ENCODE peak calls at places on chromosome 15, in ten cellular contexts. C is tibial nerve, D is NB4, N is suprapubic skin, B is body of pancreas, A is IMR-90, T is endothelial cell of umbilical vein, F is lower leg skin, E is uterus, Q is ovary. Y is an unnamed sample.
A peak's percentile ranks its signal among the peaks of the same experiment; 100 is the strongest.

GRCh38 chr15:80695099-80695910 is at the start of gene ABHD17C:
- DNase-seq in D (peak; percentile 59), B (peak; percentile 74), C (peak; percentile 31), T (peak; percentile 51), N (no peak), A (peak; percentile 53), F (peak; percentile 27), Q (peak; percentile 66), E (peak; percentile 59), Y (peak; percentile 89)

GRCh38 chr15:38853608-38854007 is 289.0 kb upstream of the RASGRP1 start:
- DNase-seq in Q (no peak), N (no peak), F (no peak), E (no peak), T (no peak), C (no peak), B (no peak), A (peak; percentile 52), D (peak; percentile 31), Y (no peak)

GRCh38 chr15:98586066-98586465 is 62.3 kb upstream of the IGF1R start:
- DNase-seq in N (no peak), E (no peak), D (no peak), T (no peak), Q (no peak), A (no peak), B (no peak), F (no peak), C (no peak), Y (no peak)

GRCh38 chr15:59438891-59439290 is 905 bp downstream of the FAM81A start:
- DNase-seq in A (no peak), E (peak; percentile 56), N (no peak), T (no peak), D (no peak), C (no peak), Q (peak; percentile 32), B (peak; percentile 21), F (no peak), Y (peak; percentile 77)

GRCh38 chr15:64286473-64286872 is 69.5 kb downstream of the CSNK1G1 start:
- DNase-seq in N (no peak), E (no peak), D (no peak), C (no peak), F (no peak), T (no peak), Q (no peak), A (no peak), B (no peak), Y (no peak)

GRCh38 chr15:94255540-94255939 is 24.2 kb downstream of the MCTP2 start:
- DNase-seq in A (no peak), N (no peak), C (no peak), T (no peak), F (no peak), B (no peak), Q (no peak), E (no peak), D (no peak), Y (no peak)

GRCh38 chr15:27570746-27571145 is 528.4 kb downstream of the OCA2 start:
- DNase-seq in T (no peak), B (peak; percentile 35), F (no peak), D (no peak), A (no peak), E (no peak), Q (no peak), N (no peak), C (no peak), Y (no peak)

GRCh38 chr15:83012038-83012490 is 625 bp upstream of the C15orf40 start:
- DNase-seq in N (no peak), B (no peak), E (no peak), Q (no peak), D (no peak), T (no peak), F (no peak), C (no peak), A (no peak), Y (no peak)

GRCh38 chr15:41801850-41802455 is 25.9 kb upstream of the JMJD7 start:
- DNase-seq in T (peak; percentile 43), E (no peak), F (no peak), N (no peak), A (peak; percentile 77), C (no peak), B (no peak), D (no peak), Q (no peak), Y (no peak)

GRCh38 chr15:83783227-83783626 is 129.3 kb downstream of the ADAMTSL3 start:
- DNase-seq in N (no peak), B (no peak), C (no peak), Q (no peak), E (no peak), F (no peak), D (no peak), T (no peak), A (no peak), Y (no peak)

GRCh38 chr15:20645956-20646355 is 104.4 kb upstream of the GOLGA6L6 start:
- DNase-seq in Q (no peak), N (peak; percentile 64), D (peak; percentile 69), F (peak; percentile 65), E (no peak), A (no peak), C (no peak), T (no peak), B (peak; percentile 26), Y (peak; percentile 65)
- H3K4me3 ChIP-seq in Q (no peak overlapping the region), N (no peak overlapping the region), D (no peak overlapping the region), F (no peak overlapping the region), E (no peak overlapping the region), A (no peak overlapping the region), C (no peak overlapping the region), T (no peak overlapping the region), B (no peak overlapping the region), Y (no peak overlapping the region)

DNA sequence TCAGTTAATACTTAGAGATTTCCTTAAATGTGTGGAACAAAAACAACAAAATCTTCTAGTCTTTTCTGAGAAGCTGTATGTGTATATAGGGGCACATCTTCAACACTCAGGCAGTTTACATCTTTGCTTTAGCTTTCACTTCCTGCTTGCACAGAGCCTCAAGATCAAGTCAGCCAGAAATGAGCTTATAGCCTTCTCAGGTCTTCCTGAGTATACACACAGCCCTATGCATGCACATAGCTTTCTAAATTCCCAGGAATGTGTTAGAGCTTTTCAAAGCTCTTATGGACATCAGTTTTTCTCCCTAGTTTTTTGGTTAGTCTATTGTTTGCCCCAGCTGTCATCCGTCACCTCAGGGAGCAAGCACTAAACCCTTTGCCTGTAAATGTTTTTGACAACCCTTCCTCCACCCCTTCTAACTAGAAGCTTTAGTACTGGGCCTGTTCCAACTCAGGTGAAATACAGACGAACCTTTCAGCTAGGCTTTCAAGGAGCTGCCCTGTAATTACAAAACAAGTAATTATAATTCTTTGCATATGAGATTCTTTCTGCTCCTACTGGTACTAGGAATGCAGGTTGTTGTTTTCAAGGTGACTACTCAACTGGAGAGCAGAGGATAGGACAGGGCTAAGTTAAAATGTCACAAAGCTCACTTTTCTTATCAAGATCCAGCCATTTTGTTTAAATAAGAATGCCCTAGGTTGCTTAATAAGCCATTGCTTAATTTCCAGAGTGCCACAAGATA is 22.6 kb upstream of the MTMR10 start:
- DNase-seq in F (no peak), A (no peak), Q (no peak), C (no peak), N (no peak), D (no peak), T (peak; percentile 20), E (no peak), B (no peak), Y (no peak)
- TF ChIP-seq POLR2A in F (no peak), A (no peak), Q (no peak), C (no peak), N (no peak), D (no peak), T (no peak), E (no peak), B (no peak), Y (no peak)

DNA sequence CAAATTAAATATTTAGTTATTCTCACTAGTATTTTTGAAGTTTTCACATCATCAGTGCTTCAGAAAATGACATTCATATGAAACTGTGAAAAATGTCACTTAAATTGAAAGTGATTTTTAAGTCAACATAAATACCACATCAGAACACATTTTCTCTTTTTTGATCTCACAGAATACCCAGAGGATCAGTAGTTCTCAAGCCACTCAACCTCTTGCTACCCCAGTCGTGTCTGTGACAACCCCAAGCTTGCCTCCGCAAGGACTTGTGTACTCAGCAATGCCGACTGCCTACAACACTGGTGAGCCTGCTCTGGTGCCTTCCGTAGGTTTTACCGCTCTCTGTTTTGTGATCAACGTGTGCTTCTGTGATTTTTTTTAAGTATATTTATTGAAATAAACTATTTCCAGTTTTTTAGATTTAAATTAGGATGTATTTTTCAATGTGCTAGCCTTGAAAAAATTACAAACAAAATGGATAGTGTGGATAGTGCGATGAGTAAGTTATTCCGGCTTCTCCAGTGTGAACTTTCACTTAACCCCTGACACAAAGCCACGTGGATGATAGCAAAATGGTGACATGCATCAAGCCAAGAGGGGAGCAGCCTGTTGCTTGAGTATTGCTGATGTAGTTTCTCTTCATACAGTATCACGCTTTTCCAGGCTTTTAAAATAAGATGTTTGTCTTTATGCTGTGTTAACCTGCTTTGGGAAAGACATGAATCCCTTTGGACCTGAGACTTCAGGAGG is 26.5 kb downstream of the LYSMD4 start:
- DNase-seq in Q (no peak), F (no peak), T (no peak), B (no peak), N (no peak), A (no peak), C (no peak), E (no peak), D (no peak), Y (no peak)
- H3K4me3 ChIP-seq in Q (no peak overlapping the region), F (no peak overlapping the region), T (no peak overlapping the region), B (no peak overlapping the region), N (no peak overlapping the region), A (no peak overlapping the region), C (no peak overlapping the region), E (no peak overlapping the region), D (no peak overlapping the region), Y (no peak overlapping the region)

GRCh38 chr15:91535856-91536500 is 317.5 kb upstream of the SLCO3A1 start:
- DNase-seq in N (no peak), A (no peak), E (no peak), B (no peak), Q (no peak), T (no peak), C (no peak), D (no peak), F (no peak), Y (no peak)
- TF ChIP-seq POLR2A in N (no peak), A (no peak), E (no peak), B (no peak), Q (no peak), T (no peak), C (no peak), D (no peak), F (no peak), Y (no peak)

DNA sequence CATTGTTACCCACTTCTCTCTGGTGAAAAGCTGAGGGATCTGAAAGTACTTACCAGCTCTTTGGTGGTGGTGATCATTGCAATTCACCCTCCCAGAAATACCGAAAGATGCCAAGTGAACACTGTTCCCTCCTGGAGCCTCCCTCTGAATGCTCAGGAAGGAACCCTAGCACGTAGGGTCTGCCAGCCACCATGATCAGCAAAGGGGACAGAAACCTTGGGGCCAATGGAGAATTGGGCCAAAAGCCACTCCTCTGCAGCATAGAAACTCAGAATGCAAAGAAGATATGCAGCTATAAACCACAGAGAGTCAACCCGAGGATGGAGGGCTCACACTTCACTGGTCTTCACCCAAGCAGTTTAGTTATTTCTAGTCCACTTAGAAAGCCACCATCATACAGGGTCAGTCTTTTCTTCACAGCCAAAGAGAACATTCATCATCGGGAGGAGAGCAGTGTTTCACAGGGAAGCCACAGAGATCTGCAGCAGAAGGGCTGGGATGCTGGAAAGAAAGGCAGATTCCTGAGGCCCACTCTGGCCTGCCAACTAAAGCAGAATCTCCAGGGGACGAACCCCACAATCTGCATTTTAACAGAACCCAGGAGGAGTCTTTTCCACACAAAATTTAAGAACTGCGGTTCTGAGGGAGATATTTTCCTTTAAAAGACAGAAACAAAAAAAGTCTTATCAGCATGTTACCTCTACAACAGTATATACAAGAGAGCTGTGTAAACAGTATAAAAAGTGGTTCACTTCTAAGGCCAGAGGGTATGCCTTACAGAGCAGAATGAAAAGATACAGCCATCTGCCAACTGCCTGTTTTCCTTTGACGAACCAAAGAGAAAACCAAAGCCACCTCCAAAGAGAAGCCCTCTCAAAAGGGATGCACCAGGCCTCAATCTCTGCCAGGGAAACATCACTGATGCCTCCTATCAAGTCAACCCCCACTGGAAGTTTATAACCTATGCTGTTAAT is 11.3 kb downstream of the TBC1D2B start:
- DNase-seq in F (no peak), N (no peak), T (no peak), C (no peak), A (no peak), B (no peak), D (no peak), Q (no peak), E (no peak), Y (no peak)
- H3K4me3 ChIP-seq in F (no peak overlapping the region), N (no peak overlapping the region), T (no peak overlapping the region), C (no peak overlapping the region), A (no peak overlapping the region), B (no peak overlapping the region), D (no peak overlapping the region), Q (no peak overlapping the region), E (no peak overlapping the region), Y (no peak overlapping the region)

Y was measured in Peyer's patch.